ENCODE peak calls at places on chromosomes 3 and 15, in nine cellular contexts. One of them, this sample, is unnamed.

GRCh38 chr15:50192164-50192563 is 10.2 kb downstream of the SLC27A2 start:
- DNase-seq in NK-92 treated with Interleukin-12 subunit alpha and Interleukin-12 subunit beta, amount 100 ng/mL, for 24 hours: no peak
- DNase-seq in AG08396: no peak
- DNase-seq in WTC11: no peak
- DNase-seq in H4: no peak
- DNase-seq in endodermal cell: no peak
- DNase-seq in activated T-helper 2 cell treated with anti-CD3 and anti-CD28 coated beads, Interferon-gamma antibody, Interleukin-2, Interleukin-4, amounts not matched to agents 10 μg/mL and 5 μg/mL and 100 μg/mL, durations not matched to agents 14 hours and 24 hours and 36 hours: no peak
- DNase-seq in fibroblast of the aortic adventitia: no peak
- DNase-seq in heart right ventricle: no peak
- DNase-seq in this sample: no peak

GRCh38 chr15:82951472-82952155 is 906 bp downstream of the HOMER2 start:
- DNase-seq in WTC11: no peak
- DNase-seq in AG08396: peak; percentile 26
- DNase-seq in activated T-helper 2 cell treated with anti-CD3 and anti-CD28 coated beads, Interferon-gamma antibody, Interleukin-2, Interleukin-4, amounts not matched to agents 10 μg/mL and 5 μg/mL and 100 μg/mL, durations not matched to agents 14 hours and 24 hours and 36 hours: no peak
- DNase-seq in heart right ventricle: no peak
- DNase-seq in H4: no peak
- DNase-seq in NK-92 treated with Interleukin-12 subunit alpha and Interleukin-12 subunit beta, amount 100 ng/mL, for 24 hours: no peak
- DNase-seq in endodermal cell: no peak
- DNase-seq in fibroblast of the aortic adventitia: no peak
- DNase-seq in this sample: no peak

GRCh38 chr3:149990423-149990953 is 19.8 kb upstream of the PFN2 start:
- DNase-seq in NK-92 treated with Interleukin-12 subunit alpha and Interleukin-12 subunit beta, amount 100 ng/mL, for 24 hours: no peak
- DNase-seq in AG08396: no peak
- DNase-seq in heart right ventricle: no peak
- DNase-seq in H4: no peak
- DNase-seq in fibroblast of the aortic adventitia: peak; percentile 70
- DNase-seq in activated T-helper 2 cell treated with anti-CD3 and anti-CD28 coated beads, Interferon-gamma antibody, Interleukin-2, Interleukin-4, amounts not matched to agents 10 μg/mL and 5 μg/mL and 100 μg/mL, durations not matched to agents 14 hours and 24 hours and 36 hours: no peak
- DNase-seq in WTC11: no peak
- DNase-seq in endodermal cell: no peak
- DNase-seq in this sample: no peak

GRCh38 chr15:28107111-28107893 is 8.2 kb upstream of the OCA2 start:
- DNase-seq in fibroblast of the aortic adventitia: peak; percentile 41
- DNase-seq in H4: no peak
- DNase-seq in NK-92 treated with Interleukin-12 subunit alpha and Interleukin-12 subunit beta, amount 100 ng/mL, for 24 hours: no peak
- DNase-seq in endodermal cell: peak; percentile 81
- DNase-seq in WTC11: peak; percentile 55
- DNase-seq in activated T-helper 2 cell treated with anti-CD3 and anti-CD28 coated beads, Interferon-gamma antibody, Interleukin-2, Interleukin-4, amounts not matched to agents 10 μg/mL and 5 μg/mL and 100 μg/mL, durations not matched to agents 14 hours and 24 hours and 36 hours: no peak
- DNase-seq in AG08396: peak; percentile 61
- DNase-seq in heart right ventricle: no peak
- DNase-seq in this sample: no peak

GRCh38 chr3:66615643-66616301 is 115.0 kb upstream of the LRIG1 start:
- DNase-seq in NK-92 treated with Interleukin-12 subunit alpha and Interleukin-12 subunit beta, amount 100 ng/mL, for 24 hours: no peak
- DNase-seq in H4: no peak
- DNase-seq in activated T-helper 2 cell treated with anti-CD3 and anti-CD28 coated beads, Interferon-gamma antibody, Interleukin-2, Interleukin-4, amounts not matched to agents 10 μg/mL and 5 μg/mL and 100 μg/mL, durations not matched to agents 14 hours and 24 hours and 36 hours: no peak
- DNase-seq in AG08396: no peak
- DNase-seq in heart right ventricle: no peak
- DNase-seq in endodermal cell: peak; percentile 81
- DNase-seq in fibroblast of the aortic adventitia: no peak
- DNase-seq in WTC11: no peak
- DNase-seq in this sample: no peak

GRCh38 chr3:45139372-45139894 is 6.7 kb downstream of the CDCP1 start:
- DNase-seq in activated T-helper 2 cell treated with anti-CD3 and anti-CD28 coated beads, Interferon-gamma antibody, Interleukin-2, Interleukin-4, amounts not matched to agents 10 μg/mL and 5 μg/mL and 100 μg/mL, durations not matched to agents 14 hours and 24 hours and 36 hours: no peak
- DNase-seq in H4: no peak
- DNase-seq in heart right ventricle: no peak
- DNase-seq in fibroblast of the aortic adventitia: no peak
- DNase-seq in WTC11: no peak
- DNase-seq in AG08396: no peak
- DNase-seq in NK-92 treated with Interleukin-12 subunit alpha and Interleukin-12 subunit beta, amount 100 ng/mL, for 24 hours: no peak
- DNase-seq in endodermal cell: no peak
- DNase-seq in this sample: no peak

GRCh38 chr3:60190073-60190472 is 1061.2 kb downstream of the FHIT start:
- DNase-seq in activated T-helper 2 cell treated with anti-CD3 and anti-CD28 coated beads, Interferon-gamma antibody, Interleukin-2, Interleukin-4, amounts not matched to agents 10 μg/mL and 5 μg/mL and 100 μg/mL, durations not matched to agents 14 hours and 24 hours and 36 hours: no peak
- DNase-seq in H4: no peak
- DNase-seq in WTC11: no peak
- DNase-seq in AG08396: no peak
- DNase-seq in NK-92 treated with Interleukin-12 subunit alpha and Interleukin-12 subunit beta, amount 100 ng/mL, for 24 hours: no peak
- DNase-seq in heart right ventricle: no peak
- DNase-seq in fibroblast of the aortic adventitia: no peak
- DNase-seq in endodermal cell: no peak
- DNase-seq in this sample: no peak

GRCh38 chr3:116384717-116385116 is 60.6 kb downstream of the LSAMP start:
- DNase-seq in H4: no peak
- DNase-seq in WTC11: no peak
- DNase-seq in heart right ventricle: no peak
- DNase-seq in activated T-helper 2 cell treated with anti-CD3 and anti-CD28 coated beads, Interferon-gamma antibody, Interleukin-2, Interleukin-4, amounts not matched to agents 10 μg/mL and 5 μg/mL and 100 μg/mL, durations not matched to agents 14 hours and 24 hours and 36 hours: no peak
- DNase-seq in NK-92 treated with Interleukin-12 subunit alpha and Interleukin-12 subunit beta, amount 100 ng/mL, for 24 hours: no peak
- DNase-seq in AG08396: no peak
- DNase-seq in fibroblast of the aortic adventitia: no peak
- DNase-seq in endodermal cell: no peak
- DNase-seq in this sample: no peak

GRCh38 chr3:66856555-66856954 is 141.6 kb upstream of the KBTBD8 start:
- DNase-seq in fibroblast of the aortic adventitia: no peak
- DNase-seq in AG08396: no peak
- DNase-seq in activated T-helper 2 cell treated with anti-CD3 and anti-CD28 coated beads, Interferon-gamma antibody, Interleukin-2, Interleukin-4, amounts not matched to agents 10 μg/mL and 5 μg/mL and 100 μg/mL, durations not matched to agents 14 hours and 24 hours and 36 hours: no peak
- DNase-seq in heart right ventricle: no peak
- DNase-seq in H4: no peak
- DNase-seq in endodermal cell: no peak
- DNase-seq in WTC11: no peak
- DNase-seq in NK-92 treated with Interleukin-12 subunit alpha and Interleukin-12 subunit beta, amount 100 ng/mL, for 24 hours: no peak
- DNase-seq in this sample: no peak

GRCh38 chr3:104018541-104018940 is 1348.2 kb upstream of the ALCAM start:
- DNase-seq in H4: no peak
- DNase-seq in activated T-helper 2 cell treated with anti-CD3 and anti-CD28 coated beads, Interferon-gamma antibody, Interleukin-2, Interleukin-4, amounts not matched to agents 10 μg/mL and 5 μg/mL and 100 μg/mL, durations not matched to agents 14 hours and 24 hours and 36 hours: no peak
- DNase-seq in AG08396: no peak
- DNase-seq in fibroblast of the aortic adventitia: no peak
- DNase-seq in heart right ventricle: no peak
- DNase-seq in endodermal cell: no peak
- DNase-seq in WTC11: no peak
- DNase-seq in NK-92 treated with Interleukin-12 subunit alpha and Interleukin-12 subunit beta, amount 100 ng/mL, for 24 hours: no peak
- DNase-seq in this sample: no peak

GRCh38 chr15:55221090-55222011 is 24.6 kb upstream of the RSL24D1 start:
- DNase-seq in heart right ventricle: no peak
- DNase-seq in fibroblast of the aortic adventitia: peak; percentile 95
- DNase-seq in H4: peak; percentile 92
- DNase-seq in NK-92 treated with Interleukin-12 subunit alpha and Interleukin-12 subunit beta, amount 100 ng/mL, for 24 hours: peak; percentile 77
- DNase-seq in endodermal cell: no peak
- DNase-seq in activated T-helper 2 cell treated with anti-CD3 and anti-CD28 coated beads, Interferon-gamma antibody, Interleukin-2, Interleukin-4, amounts not matched to agents 10 μg/mL and 5 μg/mL and 100 μg/mL, durations not matched to agents 14 hours and 24 hours and 36 hours: no peak
- DNase-seq in AG08396: peak; percentile 68
- DNase-seq in WTC11: no peak
- DNase-seq in this sample: peak; percentile 22

GRCh38 chr15:63531586-63531985 is 27.2 kb downstream of the USP3 start:
- DNase-seq in WTC11: peak; percentile 24
- DNase-seq in heart right ventricle: no peak
- DNase-seq in endodermal cell: no peak
- DNase-seq in AG08396: no peak
- DNase-seq in NK-92 treated with Interleukin-12 subunit alpha and Interleukin-12 subunit beta, amount 100 ng/mL, for 24 hours: no peak
- DNase-seq in activated T-helper 2 cell treated with anti-CD3 and anti-CD28 coated beads, Interferon-gamma antibody, Interleukin-2, Interleukin-4, amounts not matched to agents 10 μg/mL and 5 μg/mL and 100 μg/mL, durations not matched to agents 14 hours and 24 hours and 36 hours: no peak
- DNase-seq in fibroblast of the aortic adventitia: no peak
- DNase-seq in H4: no peak
- DNase-seq in this sample: no peak

GRCh38 chr3:46861293-46861995 is 1.8 kb downstream of the MYL3 start:
- DNase-seq in AG08396: no peak
- DNase-seq in endodermal cell: peak; percentile 40
- DNase-seq in activated T-helper 2 cell treated with anti-CD3 and anti-CD28 coated beads, Interferon-gamma antibody, Interleukin-2, Interleukin-4, amounts not matched to agents 10 μg/mL and 5 μg/mL and 100 μg/mL, durations not matched to agents 14 hours and 24 hours and 36 hours: no peak
- DNase-seq in NK-92 treated with Interleukin-12 subunit alpha and Interleukin-12 subunit beta, amount 100 ng/mL, for 24 hours: no peak
- DNase-seq in fibroblast of the aortic adventitia: no peak
- DNase-seq in WTC11: peak; percentile 8
- DNase-seq in heart right ventricle: peak; percentile 53
- DNase-seq in H4: no peak
- DNase-seq in this sample: peak; percentile 74

GRCh38 chr3:142888484-142889262 is at the start of gene PCOLCE2:
- DNase-seq in fibroblast of the aortic adventitia: peak; percentile 28
- DNase-seq in heart right ventricle: peak; percentile 51
- DNase-seq in endodermal cell: peak; percentile 89
- DNase-seq in activated T-helper 2 cell treated with anti-CD3 and anti-CD28 coated beads, Interferon-gamma antibody, Interleukin-2, Interleukin-4, amounts not matched to agents 10 μg/mL and 5 μg/mL and 100 μg/mL, durations not matched to agents 14 hours and 24 hours and 36 hours: no peak
- DNase-seq in H4: peak; percentile 20
- DNase-seq in NK-92 treated with Interleukin-12 subunit alpha and Interleukin-12 subunit beta, amount 100 ng/mL, for 24 hours: no peak
- DNase-seq in WTC11: peak; percentile 69
- DNase-seq in AG08396: peak; percentile 51
- DNase-seq in this sample: peak; percentile 65

GRCh38 chr3:159884661-159885402 is 103.8 kb upstream of the IL12A start:
- DNase-seq in fibroblast of the aortic adventitia: peak; percentile 75
- DNase-seq in NK-92 treated with Interleukin-12 subunit alpha and Interleukin-12 subunit beta, amount 100 ng/mL, for 24 hours: no peak
- DNase-seq in activated T-helper 2 cell treated with anti-CD3 and anti-CD28 coated beads, Interferon-gamma antibody, Interleukin-2, Interleukin-4, amounts not matched to agents 10 μg/mL and 5 μg/mL and 100 μg/mL, durations not matched to agents 14 hours and 24 hours and 36 hours: no peak
- DNase-seq in heart right ventricle: no peak
- DNase-seq in H4: peak; percentile 42
- DNase-seq in WTC11: no peak
- DNase-seq in AG08396: peak; percentile 34
- DNase-seq in endodermal cell: no peak
- DNase-seq in this sample: no peak

GRCh38 chr3:7630925-7631324 is 770.0 kb downstream of the GRM7 start:
- DNase-seq in WTC11: peak; percentile 10
- DNase-seq in endodermal cell: no peak
- DNase-seq in H4: peak; percentile 21
- DNase-seq in AG08396: no peak
- DNase-seq in fibroblast of the aortic adventitia: peak; percentile 40
- DNase-seq in heart right ventricle: peak; percentile 28
- DNase-seq in activated T-helper 2 cell treated with anti-CD3 and anti-CD28 coated beads, Interferon-gamma antibody, Interleukin-2, Interleukin-4, amounts not matched to agents 10 μg/mL and 5 μg/mL and 100 μg/mL, durations not matched to agents 14 hours and 24 hours and 36 hours: no peak
- DNase-seq in NK-92 treated with Interleukin-12 subunit alpha and Interleukin-12 subunit beta, amount 100 ng/mL, for 24 hours: no peak
- DNase-seq in this sample: peak; percentile 72

GRCh38 chr3:69941439-69942176 is 57.9 kb upstream of the SAMMSON start:
- DNase-seq in endodermal cell: no peak
- DNase-seq in heart right ventricle: no peak
- DNase-seq in H4: no peak
- DNase-seq in activated T-helper 2 cell treated with anti-CD3 and anti-CD28 coated beads, Interferon-gamma antibody, Interleukin-2, Interleukin-4, amounts not matched to agents 10 μg/mL and 5 μg/mL and 100 μg/mL, durations not matched to agents 14 hours and 24 hours and 36 hours: no peak
- DNase-seq in NK-92 treated with Interleukin-12 subunit alpha and Interleukin-12 subunit beta, amount 100 ng/mL, for 24 hours: no peak
- DNase-seq in AG08396: peak; percentile 24
- DNase-seq in WTC11: no peak
- DNase-seq in fibroblast of the aortic adventitia: no peak
- DNase-seq in this sample: no peak

GRCh38 chr15:79218588-79219200 is 63.8 kb upstream of the ANKRD34C start:
- DNase-seq in AG08396: no peak
- DNase-seq in heart right ventricle: no peak
- DNase-seq in NK-92 treated with Interleukin-12 subunit alpha and Interleukin-12 subunit beta, amount 100 ng/mL, for 24 hours: no peak
- DNase-seq in H4: peak; percentile 48
- DNase-seq in WTC11: no peak
- DNase-seq in endodermal cell: no peak
- DNase-seq in fibroblast of the aortic adventitia: peak; percentile 9
- DNase-seq in activated T-helper 2 cell treated with anti-CD3 and anti-CD28 coated beads, Interferon-gamma antibody, Interleukin-2, Interleukin-4, amounts not matched to agents 10 μg/mL and 5 μg/mL and 100 μg/mL, durations not matched to agents 14 hours and 24 hours and 36 hours: no peak
- DNase-seq in this sample: no peak

GRCh38 chr3:20056727-20057611 is 16.7 kb downstream of the KAT2B start:
- DNase-seq in AG08396: peak; percentile 32
- DNase-seq in heart right ventricle: no peak
- DNase-seq in fibroblast of the aortic adventitia: peak; percentile 79
- DNase-seq in H4: no peak
- DNase-seq in endodermal cell: no peak
- DNase-seq in WTC11: no peak
- DNase-seq in activated T-helper 2 cell treated with anti-CD3 and anti-CD28 coated beads, Interferon-gamma antibody, Interleukin-2, Interleukin-4, amounts not matched to agents 10 μg/mL and 5 μg/mL and 100 μg/mL, durations not matched to agents 14 hours and 24 hours and 36 hours: no peak
- DNase-seq in NK-92 treated with Interleukin-12 subunit alpha and Interleukin-12 subunit beta, amount 100 ng/mL, for 24 hours: no peak
- DNase-seq in this sample: no peak

GRCh38 chr3:95939235-95939824 is 875.1 kb upstream of the EPHA6 start:
- DNase-seq in fibroblast of the aortic adventitia: no peak
- DNase-seq in NK-92 treated with Interleukin-12 subunit alpha and Interleukin-12 subunit beta, amount 100 ng/mL, for 24 hours: no peak
- DNase-seq in endodermal cell: no peak
- DNase-seq in AG08396: no peak
- DNase-seq in H4: no peak
- DNase-seq in WTC11: no peak
- DNase-seq in activated T-helper 2 cell treated with anti-CD3 and anti-CD28 coated beads, Interferon-gamma antibody, Interleukin-2, Interleukin-4, amounts not matched to agents 10 μg/mL and 5 μg/mL and 100 μg/mL, durations not matched to agents 14 hours and 24 hours and 36 hours: no peak
- DNase-seq in heart right ventricle: no peak
- DNase-seq in this sample: no peak

GRCh38 chr3:105907790-105908189 is 39.0 kb upstream of the CBLB start:
- DNase-seq in AG08396: no peak
- DNase-seq in fibroblast of the aortic adventitia: peak; percentile 58
- DNase-seq in heart right ventricle: no peak
- DNase-seq in activated T-helper 2 cell treated with anti-CD3 and anti-CD28 coated beads, Interferon-gamma antibody, Interleukin-2, Interleukin-4, amounts not matched to agents 10 μg/mL and 5 μg/mL and 100 μg/mL, durations not matched to agents 14 hours and 24 hours and 36 hours: no peak
- DNase-seq in endodermal cell: no peak
- DNase-seq in H4: no peak
- DNase-seq in NK-92 treated with Interleukin-12 subunit alpha and Interleukin-12 subunit beta, amount 100 ng/mL, for 24 hours: no peak
- DNase-seq in WTC11: no peak
- DNase-seq in this sample: no peak

GRCh38 chr3:154933581-154933980 is 146.5 kb upstream of the MME start:
- DNase-seq in heart right ventricle: no peak
- DNase-seq in H4: no peak
- DNase-seq in AG08396: no peak
- DNase-seq in endodermal cell: no peak
- DNase-seq in NK-92 treated with Interleukin-12 subunit alpha and Interleukin-12 subunit beta, amount 100 ng/mL, for 24 hours: no peak
- DNase-seq in fibroblast of the aortic adventitia: no peak
- DNase-seq in activated T-helper 2 cell treated with anti-CD3 and anti-CD28 coated beads, Interferon-gamma antibody, Interleukin-2, Interleukin-4, amounts not matched to agents 10 μg/mL and 5 μg/mL and 100 μg/mL, durations not matched to agents 14 hours and 24 hours and 36 hours: no peak
- DNase-seq in WTC11: no peak
- DNase-seq in this sample: no peak

GRCh38 chr15:40932146-40932545 is 3.0 kb downstream of the DLL4 start:
- DNase-seq in H4: no peak
- DNase-seq in fibroblast of the aortic adventitia: no peak
- DNase-seq in endodermal cell: no peak
- DNase-seq in AG08396: no peak
- DNase-seq in activated T-helper 2 cell treated with anti-CD3 and anti-CD28 coated beads, Interferon-gamma antibody, Interleukin-2, Interleukin-4, amounts not matched to agents 10 μg/mL and 5 μg/mL and 100 μg/mL, durations not matched to agents 14 hours and 24 hours and 36 hours: no peak
- DNase-seq in WTC11: no peak
- DNase-seq in heart right ventricle: no peak
- DNase-seq in NK-92 treated with Interleukin-12 subunit alpha and Interleukin-12 subunit beta, amount 100 ng/mL, for 24 hours: peak; percentile 38
- DNase-seq in this sample: no peak

GRCh38 chr3:114496874-114497273 is 203.0 kb downstream of the TIGIT start:
- DNase-seq in heart right ventricle: no peak
- DNase-seq in WTC11: no peak
- DNase-seq in H4: peak; percentile 42
- DNase-seq in activated T-helper 2 cell treated with anti-CD3 and anti-CD28 coated beads, Interferon-gamma antibody, Interleukin-2, Interleukin-4, amounts not matched to agents 10 μg/mL and 5 μg/mL and 100 μg/mL, durations not matched to agents 14 hours and 24 hours and 36 hours: no peak
- DNase-seq in fibroblast of the aortic adventitia: peak; percentile 67
- DNase-seq in NK-92 treated with Interleukin-12 subunit alpha and Interleukin-12 subunit beta, amount 100 ng/mL, for 24 hours: no peak
- DNase-seq in endodermal cell: no peak
- DNase-seq in AG08396: no peak
- DNase-seq in this sample: no peak

GRCh38 chr3:158105124-158105709 is 1.0 kb downstream of the SHOX2 start:
- DNase-seq in WTC11: peak; percentile 37
- DNase-seq in activated T-helper 2 cell treated with anti-CD3 and anti-CD28 coated beads, Interferon-gamma antibody, Interleukin-2, Interleukin-4, amounts not matched to agents 10 μg/mL and 5 μg/mL and 100 μg/mL, durations not matched to agents 14 hours and 24 hours and 36 hours: no peak
- DNase-seq in NK-92 treated with Interleukin-12 subunit alpha and Interleukin-12 subunit beta, amount 100 ng/mL, for 24 hours: no peak
- DNase-seq in heart right ventricle: no peak
- DNase-seq in AG08396: no peak
- DNase-seq in H4: peak; percentile 27
- DNase-seq in endodermal cell: peak; percentile 75
- DNase-seq in fibroblast of the aortic adventitia: no peak
- DNase-seq in this sample: peak; percentile 30

GRCh38 chr3:172591876-172592771 is 68.9 kb upstream of the TNFSF10 start:
- DNase-seq in H4: peak; percentile 76
- DNase-seq in activated T-helper 2 cell treated with anti-CD3 and anti-CD28 coated beads, Interferon-gamma antibody, Interleukin-2, Interleukin-4, amounts not matched to agents 10 μg/mL and 5 μg/mL and 100 μg/mL, durations not matched to agents 14 hours and 24 hours and 36 hours: peak; percentile 82
- DNase-seq in fibroblast of the aortic adventitia: no peak
- DNase-seq in AG08396: no peak
- DNase-seq in WTC11: no peak
- DNase-seq in heart right ventricle: no peak
- DNase-seq in endodermal cell: no peak
- DNase-seq in NK-92 treated with Interleukin-12 subunit alpha and Interleukin-12 subunit beta, amount 100 ng/mL, for 24 hours: peak; percentile 28
- DNase-seq in this sample: no peak

GRCh38 chr15:49902791-49903481 is 216.1 kb downstream of the ATP8B4 start:
- DNase-seq in WTC11: no peak
- DNase-seq in AG08396: no peak
- DNase-seq in fibroblast of the aortic adventitia: peak; percentile 95
- DNase-seq in activated T-helper 2 cell treated with anti-CD3 and anti-CD28 coated beads, Interferon-gamma antibody, Interleukin-2, Interleukin-4, amounts not matched to agents 10 μg/mL and 5 μg/mL and 100 μg/mL, durations not matched to agents 14 hours and 24 hours and 36 hours: no peak
- DNase-seq in heart right ventricle: no peak
- DNase-seq in H4: no peak
- DNase-seq in endodermal cell: no peak
- DNase-seq in NK-92 treated with Interleukin-12 subunit alpha and Interleukin-12 subunit beta, amount 100 ng/mL, for 24 hours: no peak
- DNase-seq in this sample: no peak

GRCh38 chr3:112124901-112125607 is 8.0 kb downstream of the GCSAM start:
- DNase-seq in heart right ventricle: no peak
- DNase-seq in AG08396: no peak
- DNase-seq in NK-92 treated with Interleukin-12 subunit alpha and Interleukin-12 subunit beta, amount 100 ng/mL, for 24 hours: no peak
- DNase-seq in H4: no peak
- DNase-seq in activated T-helper 2 cell treated with anti-CD3 and anti-CD28 coated beads, Interferon-gamma antibody, Interleukin-2, Interleukin-4, amounts not matched to agents 10 μg/mL and 5 μg/mL and 100 μg/mL, durations not matched to agents 14 hours and 24 hours and 36 hours: no peak
- DNase-seq in endodermal cell: no peak
- DNase-seq in fibroblast of the aortic adventitia: no peak
- DNase-seq in WTC11: no peak
- DNase-seq in this sample: no peak

GRCh38 chr15:74327756-74328155 is 39.7 kb downstream of the CYP11A1 start:
- DNase-seq in AG08396: no peak
- DNase-seq in WTC11: no peak
- DNase-seq in H4: no peak
- DNase-seq in activated T-helper 2 cell treated with anti-CD3 and anti-CD28 coated beads, Interferon-gamma antibody, Interleukin-2, Interleukin-4, amounts not matched to agents 10 μg/mL and 5 μg/mL and 100 μg/mL, durations not matched to agents 14 hours and 24 hours and 36 hours: no peak
- DNase-seq in heart right ventricle: no peak
- DNase-seq in NK-92 treated with Interleukin-12 subunit alpha and Interleukin-12 subunit beta, amount 100 ng/mL, for 24 hours: no peak
- DNase-seq in fibroblast of the aortic adventitia: no peak
- DNase-seq in endodermal cell: no peak
- DNase-seq in this sample: no peak

GRCh38 chr3:190183121-190183520 is 62.4 kb upstream of the P3H2 start:
- DNase-seq in fibroblast of the aortic adventitia: peak; percentile 88
- DNase-seq in NK-92 treated with Interleukin-12 subunit alpha and Interleukin-12 subunit beta, amount 100 ng/mL, for 24 hours: no peak
- DNase-seq in endodermal cell: no peak
- DNase-seq in heart right ventricle: no peak
- DNase-seq in WTC11: no peak
- DNase-seq in H4: peak; percentile 99
- DNase-seq in AG08396: peak; percentile 85
- DNase-seq in activated T-helper 2 cell treated with anti-CD3 and anti-CD28 coated beads, Interferon-gamma antibody, Interleukin-2, Interleukin-4, amounts not matched to agents 10 μg/mL and 5 μg/mL and 100 μg/mL, durations not matched to agents 14 hours and 24 hours and 36 hours: no peak
- DNase-seq in this sample: no peak

GRCh38 chr15:63016234-63016633 is 26.3 kb upstream of the TPM1 start:
- DNase-seq in H4: no peak
- DNase-seq in fibroblast of the aortic adventitia: no peak
- DNase-seq in AG08396: no peak
- DNase-seq in endodermal cell: no peak
- DNase-seq in WTC11: no peak
- DNase-seq in NK-92 treated with Interleukin-12 subunit alpha and Interleukin-12 subunit beta, amount 100 ng/mL, for 24 hours: no peak
- DNase-seq in heart right ventricle: no peak
- DNase-seq in activated T-helper 2 cell treated with anti-CD3 and anti-CD28 coated beads, Interferon-gamma antibody, Interleukin-2, Interleukin-4, amounts not matched to agents 10 μg/mL and 5 μg/mL and 100 μg/mL, durations not matched to agents 14 hours and 24 hours and 36 hours: no peak
- DNase-seq in this sample: no peak